ENCODE peak calls at places on chromosomes 16 and 17, in five cellular contexts. One of them, this sample, is unnamed.

GRCh38 chr16:77211880-77212735 is 12.9 kb downstream of the SYCE1L start:
- DNase-seq in B cell: peak; percentile 86
- DNase-seq in mucosa of descending colon: peak; percentile 80
- DNase-seq in Peyer's patch: peak; percentile 78
- DNase-seq in mammary epithelial cell: peak; percentile 31
- DNase-seq in this sample: no peak

GRCh38 chr16:56860226-56861020 is 4.6 kb upstream of the SLC12A3 start:
- DNase-seq in B cell: peak; percentile 59
- DNase-seq in mucosa of descending colon: no peak
- DNase-seq in Peyer's patch: no peak
- DNase-seq in mammary epithelial cell: no peak
- DNase-seq in this sample: no peak

GRCh38 chr16:71628810-71629209 is 2.8 kb downstream of the MARVELD3 start:
- DNase-seq in B cell: no peak
- DNase-seq in mucosa of descending colon: no peak
- DNase-seq in Peyer's patch: no peak
- DNase-seq in mammary epithelial cell: peak; percentile 40
- DNase-seq in this sample: no peak

GRCh38 chr16:143047-143446 is 4.6 kb upstream of the NPRL3 start:
- DNase-seq in B cell: no peak
- DNase-seq in mucosa of descending colon: no peak
- DNase-seq in Peyer's patch: no peak
- DNase-seq in mammary epithelial cell: no peak
- DNase-seq in this sample: no peak

GRCh38 chr17:61203765-61204164 is 195.9 kb upstream of the TBX2 start:
- DNase-seq in B cell: no peak
- DNase-seq in mucosa of descending colon: no peak
- DNase-seq in Peyer's patch: no peak
- DNase-seq in mammary epithelial cell: no peak
- DNase-seq in this sample: no peak

GRCh38 chr16:16029431-16030011 is 80.1 kb downstream of the ABCC1 start:
- DNase-seq in B cell: no peak
- DNase-seq in mucosa of descending colon: no peak
- DNase-seq in Peyer's patch: no peak
- DNase-seq in mammary epithelial cell: no peak
- DNase-seq in this sample: no peak

GRCh38 chr16:3022208-3022696 is 1.5 kb downstream of the HCFC1R1 start:
- DNase-seq in B cell: no peak
- DNase-seq in mucosa of descending colon: peak; percentile 85
- DNase-seq in Peyer's patch: peak; percentile 91
- DNase-seq in mammary epithelial cell: peak; percentile 92
- DNase-seq in this sample: peak; percentile 89

GRCh38 chr17:37797206-37797605 is 52.3 kb upstream of the HNF1B start:
- DNase-seq in B cell: no peak
- DNase-seq in mucosa of descending colon: no peak
- DNase-seq in Peyer's patch: no peak
- DNase-seq in mammary epithelial cell: no peak
- DNase-seq in this sample: no peak

GRCh38 chr17:13597723-13598347 is 3.9 kb downstream of the HS3ST3A1 start:
- DNase-seq in B cell: peak; percentile 48
- DNase-seq in mucosa of descending colon: no peak
- DNase-seq in Peyer's patch: no peak
- DNase-seq in mammary epithelial cell: peak; percentile 31
- DNase-seq in this sample: peak; percentile 42

GRCh38 chr16:54280751-54281150 is 5.8 kb downstream of the IRX3 start:
- DNase-seq in B cell: no peak
- DNase-seq in mucosa of descending colon: no peak
- DNase-seq in Peyer's patch: no peak
- DNase-seq in mammary epithelial cell: peak; percentile 61
- DNase-seq in this sample: no peak

GRCh38 chr17:70207184-70207583 is 37.9 kb downstream of the KCNJ2 start:
- DNase-seq in B cell: no peak
- DNase-seq in mucosa of descending colon: no peak
- DNase-seq in Peyer's patch: no peak
- DNase-seq in mammary epithelial cell: no peak
- DNase-seq in this sample: no peak

GRCh38 chr17:41537990-41538389 is 9.9 kb upstream of the KRT19 start:
- DNase-seq in B cell: no peak
- DNase-seq in mucosa of descending colon: no peak
- DNase-seq in Peyer's patch: no peak
- DNase-seq in mammary epithelial cell: peak; percentile 88
- DNase-seq in this sample: no peak

GRCh38 chr17:4407851-4408250 is 25.9 kb upstream of the SPNS3 start:
- DNase-seq in B cell: no peak
- DNase-seq in mucosa of descending colon: peak; percentile 45
- DNase-seq in Peyer's patch: peak; percentile 64
- DNase-seq in mammary epithelial cell: no peak
- DNase-seq in this sample: no peak

GRCh38 chr17:11140028-11140427 is 101.0 kb upstream of the SHISA6 start:
- DNase-seq in B cell: no peak
- DNase-seq in mucosa of descending colon: no peak
- DNase-seq in Peyer's patch: no peak
- DNase-seq in mammary epithelial cell: no peak
- DNase-seq in this sample: no peak

GRCh38 chr17:19305261-19305660 is 57.3 kb downstream of the B9D1 start:
- DNase-seq in B cell: peak; percentile 37
- DNase-seq in mucosa of descending colon: no peak
- DNase-seq in Peyer's patch: no peak
- DNase-seq in mammary epithelial cell: no peak
- DNase-seq in this sample: no peak

GRCh38 chr16:3026609-3027487 is 3.0 kb downstream of the THOC6 start:
- DNase-seq in B cell: no peak
- DNase-seq in mucosa of descending colon: peak; percentile 52
- DNase-seq in Peyer's patch: peak; percentile 43
- DNase-seq in mammary epithelial cell: no peak
- DNase-seq in this sample: no peak

GRCh38 chr17:8944748-8945147 is 20.8 kb downstream of the PIK3R5 start:
- DNase-seq in B cell: no peak
- DNase-seq in mucosa of descending colon: no peak
- DNase-seq in Peyer's patch: no peak
- DNase-seq in mammary epithelial cell: no peak
- DNase-seq in this sample: no peak

GRCh38 chr17:35892091-35892637 is 12.0 kb upstream of the CCL5 start:
- DNase-seq in B cell: no peak
- DNase-seq in mucosa of descending colon: no peak
- DNase-seq in Peyer's patch: no peak
- DNase-seq in mammary epithelial cell: peak; percentile 33
- DNase-seq in this sample: no peak

GRCh38 chr16:11255737-11256656 is at the start of gene SOCS1:
- DNase-seq in B cell: peak; percentile 95
- DNase-seq in mucosa of descending colon: peak; percentile 91
- DNase-seq in Peyer's patch: peak; percentile 92
- DNase-seq in mammary epithelial cell: peak; percentile 83
- DNase-seq in this sample: peak; percentile 73

GRCh38 chr16:19595043-19595767 is 39.7 kb downstream of the VPS35L start:
- DNase-seq in B cell: no peak
- DNase-seq in mucosa of descending colon: no peak
- DNase-seq in Peyer's patch: no peak
- DNase-seq in mammary epithelial cell: no peak
- DNase-seq in this sample: peak; percentile 51

GRCh38 chr17:17849147-17849820 is 12.5 kb upstream of the SREBF1 start:
- DNase-seq in B cell: no peak
- DNase-seq in mucosa of descending colon: peak; percentile 62
- DNase-seq in Peyer's patch: no peak
- DNase-seq in mammary epithelial cell: no peak
- DNase-seq in this sample: peak; percentile 23

GRCh38 chr16:50430076-50430475 is 61.3 kb upstream of the BRD7 start:
- DNase-seq in B cell: no peak
- DNase-seq in mucosa of descending colon: no peak
- DNase-seq in Peyer's patch: no peak
- DNase-seq in mammary epithelial cell: no peak
- DNase-seq in this sample: no peak

GRCh38 chr16:89700649-89701424 is 668 bp downstream of the SPATA2L start:
- DNase-seq in B cell: peak; percentile 79
- DNase-seq in mucosa of descending colon: peak; percentile 85
- DNase-seq in Peyer's patch: peak; percentile 88
- DNase-seq in mammary epithelial cell: peak; percentile 69
- DNase-seq in this sample: no peak

GRCh38 chr17:21098934-21099687 is 27.7 kb upstream of the DHRS7B start:
- DNase-seq in B cell: peak; percentile 72
- DNase-seq in mucosa of descending colon: peak; percentile 65
- DNase-seq in Peyer's patch: peak; percentile 64
- DNase-seq in mammary epithelial cell: peak; percentile 87
- DNase-seq in this sample: peak; percentile 12

DNA sequence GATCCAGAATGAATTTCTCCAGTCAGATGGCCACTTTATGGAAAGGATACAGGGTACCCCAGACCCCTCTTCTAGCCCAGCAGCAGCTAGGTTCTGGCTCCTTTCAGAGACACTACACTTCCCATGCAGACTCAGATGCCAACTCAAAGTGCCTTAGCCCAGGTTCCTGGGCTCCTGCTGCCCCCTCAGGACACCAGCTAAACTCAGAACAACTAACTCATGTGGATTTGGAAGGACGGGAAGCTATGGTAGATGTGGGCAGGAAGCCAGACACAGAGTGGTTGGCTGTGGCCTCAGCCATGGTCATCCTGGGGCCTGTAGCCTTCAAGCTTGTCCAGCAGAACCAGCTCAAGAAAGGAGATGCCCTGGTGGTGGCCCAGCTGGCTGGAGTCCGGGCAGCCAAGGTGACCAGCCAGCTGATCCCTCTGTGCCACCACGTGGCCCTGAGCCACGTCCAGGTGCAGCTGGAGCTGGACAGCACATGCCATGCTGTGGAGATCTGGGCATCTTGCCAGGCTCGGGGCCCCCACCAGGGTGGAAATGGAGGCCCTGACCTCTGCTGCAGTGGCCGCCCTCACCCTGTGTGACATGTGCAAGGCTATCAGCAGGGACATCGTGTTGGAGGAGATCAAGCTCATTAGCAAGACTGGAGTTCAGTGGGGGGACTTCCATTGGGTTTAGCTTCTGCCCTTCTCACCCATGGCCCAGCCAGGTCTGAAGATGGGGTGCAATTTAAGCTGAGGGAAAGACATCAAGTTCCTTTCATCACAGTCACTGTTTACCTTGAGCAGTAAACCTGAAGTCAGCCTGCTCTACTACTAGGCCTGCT is 111.8 kb downstream of the N4BP1 start:
- DNase-seq in B cell: no peak
- DNase-seq in mucosa of descending colon: no peak
- DNase-seq in Peyer's patch: no peak
- DNase-seq in mammary epithelial cell: no peak
- DNase-seq in this sample: no peak
- TF ChIP-seq CTCF in B cell: no peak
- TF ChIP-seq CTCF in mucosa of descending colon: no peak
- TF ChIP-seq CTCF in Peyer's patch: no peak
- TF ChIP-seq CTCF in mammary epithelial cell: no peak
- TF ChIP-seq CTCF in this sample: no peak

GRCh38 chr16:4692460-4693295 is 684 bp upstream of the NUDT16L1 start:
- DNase-seq in B cell: peak; percentile 54
- DNase-seq in mucosa of descending colon: peak; percentile 43
- DNase-seq in Peyer's patch: no peak
- DNase-seq in mammary epithelial cell: no peak
- DNase-seq in this sample: no peak

GRCh38 chr16:4693956-4694663 is 748 bp downstream of the NUDT16L1 start:
- DNase-seq in B cell: peak; percentile 71
- DNase-seq in mucosa of descending colon: peak; percentile 74
- DNase-seq in Peyer's patch: peak; percentile 75
- DNase-seq in mammary epithelial cell: peak; percentile 29
- DNase-seq in this sample: no peak

GRCh38 chr16:4694664-4695451 is 1.5 kb downstream of the NUDT16L1 start:
- DNase-seq in B cell: no peak
- DNase-seq in mucosa of descending colon: peak; percentile 43
- DNase-seq in Peyer's patch: peak; percentile 53
- DNase-seq in mammary epithelial cell: no peak
- DNase-seq in this sample: no peak

GRCh38 chr16:4691666-4692412 is 1.5 kb upstream of the NUDT16L1 start:
- DNase-seq in B cell: no peak
- DNase-seq in mucosa of descending colon: peak; percentile 44
- DNase-seq in Peyer's patch: peak; percentile 50
- DNase-seq in mammary epithelial cell: no peak
- DNase-seq in this sample: no peak

DNA sequence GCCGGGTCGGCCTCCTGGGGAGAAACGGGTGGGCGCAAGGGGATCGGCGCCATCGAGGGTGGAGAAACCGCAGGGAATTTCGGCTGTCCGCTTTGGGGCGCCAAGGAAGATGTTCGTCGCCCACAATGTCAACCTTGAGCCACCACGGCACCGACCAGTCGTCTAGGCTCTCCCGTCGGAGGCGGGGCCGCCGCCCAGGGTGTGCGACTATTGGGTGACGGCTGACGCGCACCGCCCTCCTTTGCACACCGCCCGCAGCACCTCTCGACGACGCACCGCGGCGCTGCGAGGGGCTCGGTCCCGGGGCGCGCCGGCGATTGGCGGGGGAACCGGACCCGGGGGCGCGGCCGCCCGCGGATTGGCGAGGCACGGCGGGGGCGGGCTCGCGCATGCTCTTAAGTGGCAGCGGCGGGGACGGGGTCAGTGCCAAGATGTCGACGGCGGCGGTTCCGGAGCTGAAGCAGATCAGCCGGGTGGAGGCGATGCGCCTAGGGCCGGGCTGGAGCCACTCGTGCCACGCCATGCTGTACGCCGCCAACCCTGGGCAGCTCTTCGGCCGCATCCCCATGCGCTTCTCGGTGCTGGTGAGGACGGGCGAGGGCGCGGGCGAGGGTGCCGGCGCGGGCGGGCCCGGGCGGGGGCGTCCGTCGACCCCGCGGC is at the start of gene NUDT16L1:
- DNase-seq in B cell: peak; percentile 99
- DNase-seq in mucosa of descending colon: peak; percentile 99
- DNase-seq in Peyer's patch: peak; percentile 98
- DNase-seq in mammary epithelial cell: peak; percentile 96
- DNase-seq in this sample: peak; percentile 83
- TF ChIP-seq CTCF in B cell: no peak
- TF ChIP-seq CTCF in mucosa of descending colon: peak; percentile 61
- TF ChIP-seq CTCF in Peyer's patch: peak; percentile 20
- TF ChIP-seq CTCF in mammary epithelial cell: no peak
- TF ChIP-seq CTCF in this sample: no peak

GRCh38 chr17:44070455-44071197 is at the start of gene G6PC3:
- DNase-seq in B cell: peak; percentile 83
- DNase-seq in mucosa of descending colon: peak; percentile 95
- DNase-seq in Peyer's patch: peak; percentile 93
- DNase-seq in mammary epithelial cell: peak; percentile 96
- DNase-seq in this sample: peak; percentile 94
- TF ChIP-seq CTCF in B cell: no peak
- TF ChIP-seq CTCF in mucosa of descending colon: no peak
- TF ChIP-seq CTCF in Peyer's patch: peak; percentile 26
- TF ChIP-seq CTCF in mammary epithelial cell: no peak
- TF ChIP-seq CTCF in this sample: peak; percentile 10

DNA sequence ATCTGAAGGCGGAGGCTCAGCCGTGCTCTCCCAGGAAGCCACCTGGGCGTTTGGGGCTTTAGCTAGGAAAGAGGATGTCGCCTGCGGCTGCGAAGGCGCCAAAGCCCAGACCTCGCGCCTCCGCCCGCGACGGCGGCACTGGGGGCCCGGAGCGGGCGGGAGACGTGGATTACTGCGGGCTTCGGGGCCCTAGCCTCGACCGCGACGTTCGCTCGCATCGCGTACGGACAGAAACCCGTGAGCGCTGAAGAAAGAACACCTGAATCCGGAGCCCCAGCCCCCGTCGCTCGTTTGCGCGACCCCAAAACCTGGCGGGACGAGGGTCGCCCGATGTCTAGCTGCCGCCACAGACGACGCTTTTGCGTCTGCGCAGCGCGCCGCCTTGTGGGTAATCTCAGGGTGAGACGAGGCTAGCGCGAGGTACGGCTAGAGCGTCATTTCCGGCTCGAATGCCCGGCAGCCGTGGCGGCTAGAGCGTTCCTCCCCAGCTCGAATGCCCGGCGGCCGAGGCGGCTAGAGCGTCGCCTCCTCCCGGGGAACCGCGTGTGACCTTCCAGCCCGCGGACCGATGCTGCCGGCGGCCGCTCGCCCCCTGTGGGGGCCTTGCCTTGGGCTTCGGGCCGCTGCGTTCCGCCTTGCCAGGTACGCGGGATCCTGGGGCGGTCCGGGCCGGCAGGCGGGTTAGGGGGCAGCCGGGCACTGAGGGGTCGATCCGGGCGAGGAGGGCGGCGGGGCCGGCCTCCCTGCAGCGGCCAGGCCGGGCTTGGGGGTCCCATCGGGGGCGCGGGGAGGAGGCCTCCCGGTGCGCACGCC is at the start of gene MRPL12:
- DNase-seq in B cell: peak; percentile 95
- DNase-seq in mucosa of descending colon: peak; percentile 95
- DNase-seq in Peyer's patch: peak; percentile 95
- DNase-seq in mammary epithelial cell: peak; percentile 89
- DNase-seq in this sample: peak; percentile 73
- TF ChIP-seq CTCF in B cell: peak; percentile 36
- TF ChIP-seq CTCF in mucosa of descending colon: no peak
- TF ChIP-seq CTCF in Peyer's patch: peak; percentile 55
- TF ChIP-seq CTCF in mammary epithelial cell: no peak
- TF ChIP-seq CTCF in this sample: no peak